ENCODE peak calls at places on chromosomes 12 and 14, in four cellular contexts. O, V, C and U are unnamed samples.

GRCh38 chr12:31687101-31687527 is 27.6 kb downstream of the ETFBKMT start:
- DNase-seq in V (no peak), O (no peak), C (no peak), U (no peak)

GRCh38 chr14:65321370-65321875 is 91.1 kb upstream of the FUT8 start:
- DNase-seq in C (no peak), O (no peak), V (no peak), U (no peak)

GRCh38 chr12:128644664-128645296 is 179.0 kb downstream of the SLC15A4 start:
- DNase-seq in V (peak), C (no peak), O (peak), U (peak)

GRCh38 chr12:119664642-119665041 is 3.3 kb upstream of the PRKAB1 start:
- DNase-seq in C (no peak), O (no peak), V (no peak), U (no peak)

GRCh38 chr12:109557809-109558208 is 15.5 kb downstream of the MMAB start:
- DNase-seq in V (no peak), O (no peak), C (peak), U (no peak)

GRCh38 chr14:22577334-22577908 is 11.6 kb downstream of the DAD1 start:
- DNase-seq in O (no peak), C (no peak), V (no peak), U (peak)

GRCh38 chr12:108609535-108610335 is 11.9 kb upstream of the TMEM119 start:
- DNase-seq in O (no peak), C (peak), V (no peak), U (no peak)

GRCh38 chr14:34331728-34332623 is 130.1 kb downstream of the SPTSSA start:
- DNase-seq in V (peak), O (peak), C (peak), U (peak)

GRCh38 chr12:111424793-111425251 is 19.1 kb downstream of the SH2B3 start:
- DNase-seq in O (no peak), C (no peak), V (peak), U (peak)

GRCh38 chr12:89476232-89476631 is 48.4 kb downstream of the GALNT4 start:
- DNase-seq in C (no peak), O (no peak), V (no peak), U (no peak)

GRCh38 chr14:26332966-26333365 is 264.9 kb downstream of the NOVA1 start:
- DNase-seq in V (no peak), O (no peak), C (no peak), U (no peak)

GRCh38 chr12:13044002-13044858 is at the start of gene FAM234B:
- DNase-seq in O (peak), C (peak), V (peak), U (peak)

GRCh38 chr14:89618821-89619551 is 202.0 kb upstream of the FOXN3 start:
- DNase-seq in C (peak), V (peak), O (peak), U (peak)
- H3K18ac ChIP-seq in C (peak), V (peak), O (peak), U (peak)

GRCh38 chr12:76878899-76879709 is at the start of gene CSRP2:
- DNase-seq in V (peak), C (peak), O (peak), U (peak)

GRCh38 chr12:76880156-76881023 is 1.6 kb upstream of the CSRP2 start:
- DNase-seq in V (no peak), C (peak), O (no peak), U (no peak)

GRCh38 chr12:76879710-76880025 is 849 bp upstream of the CSRP2 start:
- DNase-seq in V (no peak), O (no peak), C (no peak), U (no peak)

GRCh38 chr12:76876696-76877229 is 2.1 kb downstream of the CSRP2 start:
- DNase-seq in C (no peak), O (no peak), V (no peak), U (no peak)

DNA sequence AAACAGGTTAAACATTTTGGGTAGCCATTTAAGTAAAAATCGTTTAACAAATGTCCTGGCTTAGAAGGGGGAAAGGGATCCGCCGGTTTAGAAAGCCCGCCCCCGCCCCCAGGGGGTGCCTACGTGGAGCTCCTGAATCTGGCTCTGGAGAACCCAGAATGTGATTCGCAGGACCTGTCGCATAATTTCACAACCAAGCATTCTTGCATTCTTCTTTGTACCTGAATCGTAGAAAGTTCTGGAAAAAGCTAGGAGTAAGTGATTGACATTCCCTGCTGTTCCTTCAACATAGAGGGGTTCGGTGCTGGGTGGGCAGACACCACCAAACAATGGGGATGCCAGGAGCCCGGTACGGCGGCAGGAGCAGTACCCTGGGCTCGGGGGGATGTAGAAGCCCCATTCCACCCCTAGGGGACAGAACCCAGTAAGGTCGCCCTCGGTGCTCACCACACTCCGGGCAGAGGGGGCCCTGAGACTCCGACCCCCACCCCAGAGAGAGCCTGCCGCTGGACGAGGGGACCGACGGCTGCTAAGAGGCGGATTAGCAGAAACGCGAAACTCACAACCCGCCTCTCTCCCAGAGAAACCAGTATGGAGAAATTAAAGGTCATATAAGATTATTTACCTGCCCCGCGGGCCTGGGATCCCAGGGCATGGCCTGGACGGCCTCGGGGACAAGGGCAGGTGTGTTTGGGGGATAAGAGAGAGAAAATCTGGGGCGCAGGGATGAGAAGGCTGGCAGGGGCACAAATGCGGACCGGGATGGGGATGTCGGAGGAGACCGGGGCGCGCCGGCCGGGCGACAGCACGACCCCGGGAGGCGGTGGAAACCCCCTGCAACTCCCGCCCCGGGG is 547 bp downstream of the CSRP2 start:
- DNase-seq in V (peak), O (peak), C (no peak), U (peak)
- H3K18ac ChIP-seq in V (peak), O (peak), C (peak), U (peak)

GRCh38 chr12:124514996-124515932 is 52.1 kb downstream of the NCOR2 start:
- DNase-seq in V (no peak), C (no peak), O (no peak), U (no peak)
- H3K18ac ChIP-seq in V (no peak), C (no peak), O (peak), U (no peak)

GRCh38 chr14:99564256-99564902 is 39.6 kb downstream of the CCDC85C start:
- DNase-seq in O (no peak), V (no peak), C (peak), U (no peak)
- H3K18ac ChIP-seq in O (peak), V (no peak), C (no peak), U (no peak)

DNA sequence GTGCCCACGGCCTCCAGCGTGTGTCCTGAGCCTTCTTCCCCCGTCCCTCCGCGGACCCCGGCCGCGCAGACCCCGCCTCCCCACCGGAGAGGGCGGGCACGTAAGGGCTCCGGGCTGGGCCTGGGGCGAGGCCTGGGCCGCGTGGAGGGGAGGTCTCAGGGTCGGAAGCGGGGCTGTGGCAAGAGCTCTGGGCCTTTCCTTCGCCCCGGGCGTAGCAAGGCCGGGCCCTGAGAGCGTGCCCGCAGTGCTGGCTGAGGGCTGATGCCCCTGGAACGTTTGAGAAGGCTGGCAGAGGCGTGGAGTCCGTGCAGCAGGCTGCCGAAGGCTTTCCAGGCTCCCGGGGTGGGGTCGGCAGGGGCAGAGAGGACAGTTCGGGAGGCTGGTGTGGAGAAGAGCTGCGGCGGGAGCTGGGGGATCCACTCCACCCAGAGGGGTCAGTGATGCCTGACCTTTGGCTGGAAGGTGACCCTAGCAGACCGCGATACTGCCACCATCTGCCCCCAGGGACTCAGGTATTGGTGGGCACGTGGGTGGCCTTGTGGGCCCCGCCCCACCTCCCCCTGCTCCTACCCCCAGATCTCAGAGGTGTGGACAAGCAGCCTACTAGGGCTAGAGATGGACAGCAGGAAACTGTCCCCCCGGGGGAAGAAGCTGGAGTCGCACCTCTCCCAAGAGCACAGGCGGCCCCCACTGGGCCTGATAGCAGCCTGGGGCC is 545 bp downstream of the TEX22 start:
- DNase-seq in O (no peak), V (peak), C (peak), U (peak)
- H3K18ac ChIP-seq in O (peak), V (peak), C (peak), U (peak)

GRCh38 chr14:68606644-68607043 is 186.2 kb downstream of the ZFP36L1 start:
- DNase-seq in C (no peak), O (no peak), V (no peak), U (no peak)

GRCh38 chr14:68604361-68604730 is 188.5 kb downstream of the ZFP36L1 start:
- DNase-seq in C (no peak), V (no peak), O (no peak), U (no peak)

GRCh38 chr14:68602507-68602906 is 190.4 kb downstream of the ZFP36L1 start:
- DNase-seq in C (no peak), V (no peak), O (no peak), U (no peak)

GRCh38 chr14:68604822-68605221 is 188.0 kb downstream of the ZFP36L1 start:
- DNase-seq in O (no peak), V (no peak), C (no peak), U (no peak)

GRCh38 chr14:68603682-68604360 is 189.0 kb downstream of the ZFP36L1 start:
- DNase-seq in V (no peak), C (no peak), O (no peak), U (no peak)
- H3K18ac ChIP-seq in V (no peak), C (no peak), O (peak), U (no peak)

GRCh38 chr14:52012635-52013034 is 23.3 kb downstream of the RTRAF start:
- DNase-seq in O (no peak), C (no peak), V (no peak), U (no peak)

GRCh38 chr14:52015411-52016030 is 26.2 kb downstream of the RTRAF start:
- DNase-seq in C (peak), O (no peak), V (peak), U (peak)

GRCh38 chr14:52011557-52011956 is 22.2 kb downstream of the RTRAF start:
- DNase-seq in O (no peak), C (no peak), V (no peak), U (no peak)

GRCh38 chr14:52013984-52014600 is 24.7 kb downstream of the RTRAF start:
- DNase-seq in C (no peak), O (no peak), V (peak), U (peak)

DNA sequence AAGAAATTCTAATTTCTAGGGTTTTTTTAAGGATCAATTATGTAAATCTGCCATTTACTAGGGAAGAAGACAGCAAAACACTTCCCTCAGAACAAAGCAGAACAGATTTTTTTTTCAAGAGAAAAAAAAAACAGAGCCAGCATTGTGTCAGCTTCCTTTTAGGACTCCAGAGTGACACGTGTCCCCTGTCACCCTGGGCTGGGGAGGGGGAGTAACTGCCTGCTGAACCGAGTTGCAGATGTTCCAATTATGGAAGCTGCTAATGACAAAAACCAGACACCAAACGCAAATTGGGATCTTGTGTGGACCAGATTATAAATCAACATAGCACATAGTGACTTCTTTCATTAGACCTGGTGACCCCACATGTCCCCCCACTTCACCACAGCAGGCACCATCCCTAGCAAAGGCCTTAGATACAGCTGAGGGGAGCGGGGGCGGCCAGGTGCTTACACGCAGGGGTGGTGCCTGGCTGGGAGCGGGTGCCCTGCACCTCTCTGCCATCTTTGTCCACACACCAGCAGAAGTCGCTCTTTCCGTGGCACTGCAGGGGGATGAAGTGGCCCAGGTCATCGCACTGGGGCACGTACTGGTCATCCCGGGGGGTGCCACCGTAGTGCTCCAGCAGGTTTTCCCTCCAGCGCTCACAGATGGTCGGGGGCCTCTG is 25.4 kb downstream of the RTRAF start:
- DNase-seq in V (no peak), C (no peak), O (no peak), U (no peak)
- H3K18ac ChIP-seq in V (no peak), C (no peak), O (no peak), U (no peak)